ENCODE peak calls at places on chromosome 2, in five cellular contexts. T, J, Y, B and E are unnamed samples.
A peak's percentile ranks its signal among the peaks of the same experiment; 100 is the strongest.

GRCh38 chr2:53202063-53202462 is 565.5 kb upstream of the CHAC2 start:
- DNase-seq in T (no peak), J (no peak), Y (peak; percentile 25), B (no peak), E (peak; percentile 20)

GRCh38 chr2:71948781-71949536 is 198.7 kb downstream of the CYP26B1 start:
- DNase-seq in T (no peak), J (no peak), Y (no peak), B (no peak), E (no peak)

GRCh38 chr2:20348542-20348941 is 2.1 kb downstream of the PUM2 start:
- DNase-seq in T (no peak), J (no peak), Y (no peak), B (no peak), E (peak; percentile 20)

GRCh38 chr2:241217320-241218031 is 29.0 kb downstream of the ANO7 start:
- DNase-seq in T (peak; percentile 73), J (peak; percentile 88), Y (peak; percentile 80), B (no peak), E (peak; percentile 52)

GRCh38 chr2:167544602-167545001 is 656.3 kb downstream of the XIRP2 start:
- DNase-seq in T (no peak), J (no peak), Y (no peak), B (no peak), E (no peak)

GRCh38 chr2:238847841-238848565 is at the start of gene TWIST2:
- DNase-seq in T (peak; percentile 60), J (no peak), Y (no peak), B (no peak), E (peak; percentile 40)

GRCh38 chr2:225114924-225115323 is 72.7 kb upstream of the DOCK10 start:
- DNase-seq in T (no peak), J (no peak), Y (no peak), B (no peak), E (no peak)

GRCh38 chr2:238358763-238359162 is 38.4 kb downstream of the TRAF3IP1 start:
- DNase-seq in T (no peak), J (no peak), Y (no peak), B (no peak), E (no peak)

GRCh38 chr2:154740360-154740759 is 41.9 kb downstream of the KCNJ3 start:
- DNase-seq in T (no peak), J (no peak), Y (no peak), B (no peak), E (no peak)

DNA sequence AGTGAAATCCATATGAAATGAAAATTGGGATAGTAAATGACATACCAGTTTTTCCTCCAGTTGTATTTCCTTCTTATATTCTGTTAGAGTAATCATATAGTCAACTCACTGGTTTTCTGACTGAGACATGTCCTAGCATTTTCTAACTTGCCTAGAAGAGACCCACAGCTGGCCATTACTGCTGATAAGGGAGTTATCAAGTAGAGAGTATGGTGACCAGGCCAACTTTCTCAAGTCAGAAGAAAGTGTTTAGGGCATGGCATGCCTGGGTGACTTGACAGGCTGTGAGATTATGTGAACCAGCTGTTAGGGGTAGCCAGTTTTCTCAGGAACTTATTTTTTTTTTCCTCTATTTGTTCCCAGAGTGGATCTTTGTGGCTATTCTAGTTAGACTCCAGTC is 81.2 kb downstream of the GPD2 start:
- DNase-seq in T (no peak), J (no peak), Y (no peak), B (no peak), E (no peak)
- TF ChIP-seq MAX in T (no peak), J (no peak), Y (no peak), B (no peak), E (no peak)

DNA sequence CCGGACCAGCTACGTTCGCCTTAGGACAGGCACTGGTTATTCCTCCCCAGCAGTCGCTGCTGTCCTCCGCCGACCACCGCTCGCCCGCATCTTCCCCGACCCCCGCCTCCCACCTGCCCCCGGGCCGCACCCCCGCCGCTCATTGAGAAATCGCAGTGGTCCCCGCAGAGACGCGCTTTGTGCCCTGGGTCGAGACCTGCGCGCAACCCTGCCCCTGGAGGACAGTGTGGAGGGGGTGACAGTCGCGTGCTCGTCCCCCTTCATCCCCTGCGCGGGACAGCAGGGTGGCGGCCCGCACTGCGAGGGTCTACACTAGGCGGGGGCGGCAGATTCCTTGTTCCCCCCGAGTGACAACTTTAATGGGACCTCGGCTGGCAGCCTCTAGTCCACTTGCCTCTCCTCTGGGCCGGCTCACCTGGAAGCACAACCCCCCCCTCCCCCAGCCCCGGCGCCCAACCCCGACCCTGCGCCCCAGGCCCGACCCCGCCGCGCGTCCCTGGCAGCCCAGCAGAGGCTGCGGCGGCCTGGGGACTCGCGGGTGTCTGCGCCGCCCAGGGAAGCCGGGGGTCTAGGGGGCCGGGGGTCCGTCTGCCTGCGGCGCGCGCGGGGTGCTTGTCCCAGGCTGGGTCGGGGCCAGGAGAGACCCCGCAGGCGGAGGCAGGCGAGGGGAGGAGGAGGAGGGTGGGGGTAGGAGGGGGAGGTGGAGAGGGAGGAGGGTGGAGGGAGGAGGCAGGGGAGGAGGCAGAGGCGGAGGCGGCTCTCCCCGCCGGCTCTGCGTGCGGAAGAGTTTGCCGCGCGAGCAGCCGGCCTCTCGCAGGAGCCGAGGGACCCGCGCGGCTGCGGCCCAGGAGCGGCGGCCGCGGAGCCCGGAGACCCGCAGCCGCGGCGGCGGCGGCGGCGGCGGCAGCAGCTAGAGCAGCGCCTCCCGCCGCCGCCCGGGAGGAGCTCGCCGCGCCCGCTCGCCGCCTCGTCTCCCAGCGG is at the start of gene NPAS2:
- DNase-seq in T (peak; percentile 47), J (peak; percentile 18), Y (peak; percentile 35), B (no peak), E (peak; percentile 46)
- TF ChIP-seq MYC in T (no peak), J (no peak), Y (peak; percentile 55), B (no peak), E (no peak)

DNA sequence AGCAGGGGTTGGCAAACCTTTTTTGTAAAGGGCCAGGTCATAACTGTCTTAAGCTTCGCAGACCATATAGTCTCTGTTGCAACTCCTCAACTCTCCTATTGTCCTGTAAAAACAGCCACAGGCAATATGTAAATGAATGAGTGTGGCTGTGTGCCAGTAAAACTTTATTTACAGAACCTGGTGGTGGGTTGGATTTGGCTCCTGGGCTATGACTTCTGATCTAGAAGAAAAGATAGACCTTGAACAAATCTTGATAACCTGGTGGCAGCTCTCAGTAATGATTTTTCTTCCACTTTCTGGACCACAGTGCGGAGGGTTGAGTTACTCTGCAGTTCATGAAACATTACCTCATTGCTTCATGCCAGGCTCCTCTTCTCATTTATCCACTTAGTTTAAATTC is 139.3 kb downstream of the MYCN start:
- DNase-seq in T (no peak), J (no peak), Y (no peak), B (no peak), E (no peak)
- TF ChIP-seq POLR2A in T (no peak), J (no peak), Y (no peak), B (no peak), E (no peak)

GRCh38 chr2:12416600-12416999 is 300.1 kb upstream of the TRIB2 start:
- DNase-seq in T (no peak), J (peak; percentile 45), Y (peak; percentile 11), B (no peak), E (peak; percentile 68)
- TF ChIP-seq MAX in T (no peak), J (no peak), Y (no peak), B (no peak), E (no peak)

DNA sequence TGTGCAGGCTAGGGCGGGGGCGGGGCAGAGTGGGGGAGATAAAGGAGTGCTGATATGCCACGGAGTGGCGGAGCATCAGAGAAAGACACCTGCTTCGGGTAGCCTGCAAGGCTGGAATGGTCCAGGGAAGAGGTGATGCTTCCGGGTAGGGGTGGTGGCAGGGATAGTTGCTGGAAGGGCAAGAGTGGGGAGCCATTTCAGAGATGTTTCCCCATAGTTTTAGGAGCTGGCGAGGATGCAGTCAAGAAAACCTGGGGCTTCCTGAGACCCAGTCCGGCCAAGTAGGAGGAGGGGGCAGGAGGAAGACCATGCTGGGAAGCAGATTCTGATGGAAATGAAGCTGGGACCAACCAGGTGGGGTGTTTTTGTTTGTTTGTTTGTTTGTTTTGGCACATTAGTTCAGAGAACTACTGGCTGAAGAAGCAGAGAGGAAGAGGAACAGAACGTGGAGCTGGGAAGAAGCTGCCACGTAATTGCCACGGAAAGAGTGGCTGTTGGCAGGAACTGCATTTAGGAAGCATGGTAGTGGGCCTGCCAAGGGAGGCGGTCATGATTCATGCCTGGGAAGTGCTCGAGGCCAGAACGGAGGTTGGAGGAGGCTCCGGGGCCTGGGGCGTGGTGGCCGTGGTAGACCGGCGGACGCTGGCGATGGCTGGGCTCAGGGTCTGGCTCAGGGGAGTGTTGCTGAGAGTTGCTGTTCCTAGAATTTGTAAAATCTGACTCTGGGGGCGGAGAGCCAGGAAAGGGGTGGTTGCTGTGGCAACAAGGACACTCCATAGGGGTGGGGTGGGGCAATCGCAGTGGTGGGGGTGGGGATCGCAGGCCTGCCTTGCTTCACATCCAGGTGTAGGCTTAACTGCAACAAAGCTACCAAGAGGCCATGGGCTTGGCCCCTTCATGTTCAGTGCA is 8.6 kb upstream of the INPP5D start:
- DNase-seq in T (no peak), J (peak; percentile 45), Y (no peak), B (no peak), E (peak; percentile 33)
- TF ChIP-seq MYC in T (no peak), J (no peak), Y (no peak), B (no peak), E (no peak)